ENCODE peak calls at places on chromosomes 4 and X, in ten cellular contexts. L is HFF-Myc; E is right lobe of liver; G is tibial artery; I is neural progenitor cell; N is psoas muscle; D is cardiac fibroblast; R is fibroblast of mammary gland; T is naive thymus-derived CD4-positive, alpha-beta T cell; U is aorta. S is an unnamed sample.

GRCh38 chr4:40317921-40318658 is 17.0 kb upstream of the CHRNA9 start:
- DNase-seq in L (no peak), E (no peak), G (no peak), I (no peak), N (no peak), D (no peak), R (peak), T (no peak), U (no peak), S (no peak)

GRCh38 chr4:173878701-173879100 is 348.7 kb upstream of the HAND2 start:
- DNase-seq in L (no peak), E (no peak), G (no peak), I (no peak), N (no peak), D (peak), R (peak), T (no peak), U (no peak), S (peak)

GRCh38 chr4:64430933-64431332 is 21.7 kb upstream of the TECRL start:
- DNase-seq in L (no peak), E (no peak), G (no peak), I (no peak), N (no peak), D (no peak), R (no peak), T (no peak), U (no peak), S (no peak)

GRCh38 chrX:154123241-154124219 is 20.5 kb upstream of the OPN1LW start:
- DNase-seq in L (no peak), E (peak), G (no peak), I (no peak), N (no peak), D (no peak), R (no peak), T (no peak), U (peak), S (no peak)

GRCh38 chrX:17553451-17553850 is 178.5 kb downstream of the NHS start:
- DNase-seq in L (no peak), E (no peak), G (peak), I (no peak), N (no peak), D (peak), R (peak), T (no peak), U (no peak), S (peak)

GRCh38 chrX:45771560-45772340 is 571.1 kb upstream of the DIPK2B start:
- DNase-seq in L (no peak), E (no peak), G (peak), I (no peak), N (no peak), D (peak), R (peak), T (no peak), U (peak), S (peak)

GRCh38 chr4:156190606-156191005 is 236.9 kb upstream of the CTSO start:
- DNase-seq in L (no peak), E (no peak), G (no peak), I (no peak), N (no peak), D (peak), R (peak), T (no peak), U (no peak), S (peak)

GRCh38 chr4:58649236-58649635 is 1539.1 kb upstream of the IGFBP7 start:
- DNase-seq in L (no peak), E (no peak), G (no peak), I (no peak), N (no peak), D (no peak), R (no peak), T (no peak), U (no peak), S (no peak)

GRCh38 chr4:123603165-123603564 is 206.6 kb downstream of the SPRY1 start:
- DNase-seq in L (no peak), E (no peak), G (no peak), I (no peak), N (no peak), D (peak), R (peak), T (no peak), U (no peak), S (peak)

GRCh38 chr4:55938501-55938900 is 10.2 kb upstream of the CEP135 start:
- DNase-seq in L (no peak), E (no peak), G (no peak), I (no peak), N (no peak), D (no peak), R (no peak), T (no peak), U (no peak), S (no peak)

GRCh38 chr4:915595-915994 is 16.5 kb downstream of the GAK start:
- DNase-seq in L (no peak), E (peak), G (peak), I (no peak), N (no peak), D (peak), R (peak), T (no peak), U (no peak), S (peak)

GRCh38 chrX:3184176-3184930 is 143.1 kb downstream of the ARSF start:
- DNase-seq in L (peak), E (no peak), G (peak), I (no peak), N (no peak), D (peak), R (peak), T (no peak), U (no peak), S (peak)

GRCh38 chr4:41432889-41433288 is 105.1 kb upstream of the LIMCH1 start:
- DNase-seq in L (no peak), E (no peak), G (no peak), I (peak), N (no peak), D (peak), R (peak), T (no peak), U (no peak), S (peak)

GRCh38 chr4:134636332-134637055 is 434.9 kb upstream of the PABPC4L start:
- DNase-seq in L (no peak), E (no peak), G (no peak), I (no peak), N (no peak), D (no peak), R (no peak), T (no peak), U (no peak), S (no peak)

GRCh38 chr4:99131378-99131777 is 12.7 kb downstream of the ADH4 start:
- DNase-seq in L (no peak), E (no peak), G (no peak), I (no peak), N (no peak), D (no peak), R (no peak), T (no peak), U (no peak), S (no peak)

GRCh38 chrX:47751670-47752069 is 85.0 kb upstream of the ZNF81 start:
- DNase-seq in L (no peak), E (peak), G (no peak), I (peak), N (no peak), D (peak), R (peak), T (no peak), U (no peak), S (no peak)

GRCh38 chrX:24395775-24396174 is 35.3 kb downstream of the SUPT20HL1 start:
- DNase-seq in L (peak), E (peak), G (no peak), I (peak), N (no peak), D (peak), R (peak), T (no peak), U (no peak), S (peak)

GRCh38 chrX:71107762-71108360 is 1.3 kb upstream of the CXorf65 start:
- DNase-seq in L (no peak), E (no peak), G (no peak), I (no peak), N (no peak), D (no peak), R (no peak), T (no peak), U (peak), S (no peak)

GRCh38 chr4:88341227-88342192 is 37.1 kb upstream of the HERC6 start:
- DNase-seq in L (peak), E (no peak), G (no peak), I (no peak), N (no peak), D (peak), R (peak), T (no peak), U (no peak), S (peak)
- H3K4me3 ChIP-seq in L (no peak), E (no peak), G (no peak), I (no peak), N (peak), D (no peak), R (no peak), T (no peak), U (no peak), S (no peak)

GRCh38 chr4:37889849-37890500 is 909 bp upstream of the TBC1D1 start:
- DNase-seq in L (no peak), E (no peak), G (peak), I (peak), N (no peak), D (no peak), R (peak), T (no peak), U (peak), S (no peak)

GRCh38 chr4:37890501-37891220 is at the start of gene TBC1D1:
- DNase-seq in L (no peak), E (peak), G (peak), I (peak), N (peak), D (no peak), R (no peak), T (peak), U (peak), S (no peak)

GRCh38 chr4:37892641-37893040 is 1.8 kb downstream of the TBC1D1 start:
- DNase-seq in L (no peak), E (no peak), G (peak), I (no peak), N (no peak), D (no peak), R (no peak), T (no peak), U (no peak), S (no peak)

GRCh38 chr4:37893164-37893563 is 2.3 kb downstream of the TBC1D1 start:
- DNase-seq in L (no peak), E (no peak), G (no peak), I (no peak), N (no peak), D (no peak), R (no peak), T (no peak), U (no peak), S (no peak)

DNA sequence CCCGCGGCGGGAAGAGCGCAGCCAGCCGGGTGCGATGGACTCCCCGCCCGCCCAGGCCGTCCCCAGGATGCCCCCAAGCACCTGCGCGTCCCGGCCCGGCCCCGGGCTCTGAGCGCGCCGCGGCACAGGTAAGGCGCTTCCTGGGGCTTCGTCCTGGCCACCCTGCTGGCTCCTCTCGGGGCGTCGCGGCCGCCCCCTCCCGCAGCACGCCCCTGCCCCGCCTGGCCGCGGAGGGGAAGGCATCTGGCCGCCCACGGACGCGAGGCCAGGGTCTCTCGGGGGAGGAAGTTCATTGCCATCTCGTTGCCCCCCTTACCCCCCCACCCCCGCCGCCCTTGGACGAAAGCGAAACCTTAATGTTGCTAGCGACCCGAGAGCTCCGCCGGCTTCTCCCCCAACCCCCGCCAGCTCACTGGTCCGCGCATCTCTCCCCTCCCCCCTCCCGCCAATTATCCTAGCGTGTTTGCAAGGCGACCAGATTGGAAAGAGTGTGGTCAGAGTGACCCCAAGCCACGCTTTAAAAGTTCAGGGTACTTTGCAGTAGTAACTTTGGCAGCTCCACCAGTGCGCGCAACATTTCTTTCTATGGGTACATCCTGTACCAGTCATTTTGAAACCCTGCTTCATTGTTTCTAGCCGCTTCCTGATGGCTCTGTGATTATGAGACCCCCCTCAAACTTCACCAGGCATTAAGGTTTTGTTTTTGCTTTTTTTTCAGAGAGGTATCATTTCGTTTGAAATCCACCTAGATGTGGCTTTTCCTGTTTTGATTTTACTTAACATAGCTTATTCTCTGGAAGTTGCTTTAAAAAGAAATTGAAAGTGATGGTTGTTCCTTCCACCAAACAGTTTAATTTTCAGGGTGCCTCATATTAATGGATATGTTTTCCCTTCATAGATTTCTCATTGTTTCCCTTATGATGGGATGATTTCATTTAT is 606 bp downstream of the TBC1D1 start:
- DNase-seq in L (no peak), E (peak), G (peak), I (peak), N (no peak), D (peak), R (peak), T (peak), U (no peak), S (peak)
- H3K4me3 ChIP-seq in L (peak), E (peak), G (peak), I (peak), N (peak), D (peak), R (peak), T (peak), U (peak), S (peak)

GRCh38 chr4:38855466-38855865 is 1.2 kb downstream of the TLR6 start:
- DNase-seq in L (no peak), E (no peak), G (no peak), I (no peak), N (no peak), D (no peak), R (no peak), T (no peak), U (no peak), S (no peak)

GRCh38 chr4:38857354-38858096 is 908 bp upstream of the TLR6 start:
- DNase-seq in L (no peak), E (no peak), G (peak), I (no peak), N (peak), D (peak), R (peak), T (no peak), U (no peak), S (peak)

GRCh38 chr4:38856046-38856445 is 571 bp downstream of the TLR6 start:
- DNase-seq in L (no peak), E (no peak), G (no peak), I (no peak), N (no peak), D (no peak), R (no peak), T (no peak), U (no peak), S (no peak)

GRCh38 chr4:38858097-38858420 is 1.4 kb upstream of the TLR6 start:
- DNase-seq in L (no peak), E (no peak), G (no peak), I (no peak), N (no peak), D (no peak), R (no peak), T (no peak), U (no peak), S (no peak)

DNA sequence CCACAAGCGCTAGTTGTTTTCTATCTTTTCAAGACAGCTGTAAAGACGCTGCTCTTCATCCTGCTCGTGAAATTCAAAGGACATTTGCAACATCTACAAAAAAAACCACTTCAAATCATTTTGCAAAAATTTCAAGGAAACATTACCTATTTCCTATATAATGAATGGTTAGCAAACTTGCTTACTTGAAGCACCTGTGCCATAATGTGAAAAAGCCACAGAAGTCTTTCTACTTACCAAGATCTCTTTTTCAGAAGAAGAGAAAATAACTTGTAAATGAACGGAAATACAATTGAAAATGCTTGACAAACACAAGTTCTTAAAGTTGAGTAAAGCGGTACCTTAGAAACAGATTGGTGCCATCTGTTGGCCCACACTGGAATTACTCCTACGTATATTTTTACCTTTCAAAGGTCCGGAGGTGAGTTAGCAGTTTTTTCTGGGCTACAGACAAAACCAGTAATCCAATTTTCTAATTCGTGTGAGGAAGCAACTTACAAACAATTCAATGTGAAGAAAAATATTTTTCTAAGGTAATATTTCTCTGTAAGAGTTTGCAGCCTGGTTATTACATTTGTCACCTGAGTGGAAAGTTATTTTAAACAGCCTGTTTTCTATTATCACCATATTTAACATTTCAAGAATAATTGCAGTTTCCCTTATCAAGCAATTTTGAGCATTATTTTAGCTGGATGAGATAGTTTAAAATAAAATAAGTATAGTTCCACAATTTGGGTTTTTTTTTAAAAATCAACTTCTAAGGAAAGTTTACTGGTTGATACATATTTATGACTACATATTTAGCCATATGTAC is at the start of gene TLR6:
- DNase-seq in L (no peak), E (peak), G (peak), I (peak), N (no peak), D (peak), R (peak), T (no peak), U (no peak), S (peak)
- H3K4me3 ChIP-seq in L (peak), E (peak), G (peak), I (no peak), N (peak), D (peak), R (peak), T (peak), U (no peak), S (peak)

DNA sequence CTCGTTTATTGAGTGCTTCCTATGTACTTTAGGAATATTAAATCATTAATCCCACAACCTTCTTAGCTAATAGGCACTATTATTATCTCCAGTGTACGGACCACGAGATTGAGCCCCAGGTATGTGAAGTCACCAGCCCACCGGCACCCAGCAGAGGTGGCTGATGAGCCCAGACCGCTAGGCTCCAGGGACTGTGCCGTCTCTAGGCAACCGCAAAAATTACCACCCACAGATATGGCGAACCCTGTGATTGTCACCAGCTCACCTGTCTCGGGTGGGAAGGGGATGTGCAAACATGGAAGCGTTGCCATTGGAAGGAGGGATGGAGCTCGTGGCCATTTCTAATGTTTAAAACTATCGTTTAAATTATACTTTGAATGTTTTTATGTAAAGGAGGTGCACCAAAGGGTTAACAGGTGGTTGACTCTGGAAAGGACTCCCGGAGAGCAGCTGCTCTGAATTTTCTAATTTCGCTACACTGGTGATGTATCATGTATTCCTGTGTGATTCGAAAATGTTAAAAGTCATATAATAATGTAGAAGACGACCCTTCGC is 21.0 kb upstream of the JAKMIP1 start:
- DNase-seq in L (no peak), E (peak), G (no peak), I (peak), N (no peak), D (no peak), R (no peak), T (no peak), U (no peak), S (no peak)
- H3K4me3 ChIP-seq in L (no peak), E (no peak), G (no peak), I (peak), N (peak), D (no peak), R (no peak), T (no peak), U (no peak), S (no peak)